ENCODE peak calls at places on chromosomes 5 and 9, in seven cellular contexts. J is HEK293T; Q is RCC 7860; T is AG04450; U is activated T-cell treated with anti-CD3 and anti-CD28 coated beads, Interleukin-2, amount 50 U/mL, for 4 hours; W is RPMI7951; S is activated naive CD8-positive, alpha-beta T cell treated with anti-CD3 and anti-CD28 coated beads for 36 hours. Z is an unnamed sample.

GRCh38 chr9:114532561-114533237 is 27.4 kb upstream of the WHRN start:
- DNase-seq in J (no peak), Q (no peak), T (no peak), U (no peak), W (no peak), S (no peak), Z (no peak)

GRCh38 chr5:81825237-81825636 is 74.3 kb upstream of the SSBP2 start:
- DNase-seq in J (no peak), Q (no peak), T (peak), U (no peak), W (peak), S (no peak), Z (peak)

GRCh38 chr5:11684607-11685006 is 219.6 kb downstream of the CTNND2 start:
- DNase-seq in J (no peak), Q (no peak), T (no peak), U (no peak), W (no peak), S (no peak), Z (no peak)

GRCh38 chr5:98750693-98751092 is 22.8 kb upstream of the RGMB start:
- DNase-seq in J (no peak), Q (no peak), T (no peak), U (no peak), W (peak), S (no peak), Z (peak)

GRCh38 chr9:91500509-91501011 is 76.9 kb upstream of the NFIL3 start:
- DNase-seq in J (no peak), Q (peak), T (peak), U (no peak), W (peak), S (no peak), Z (peak)

GRCh38 chr9:99822096-99822595 is 461 bp downstream of the NR4A3 start:
- DNase-seq in J (peak), Q (no peak), T (no peak), U (no peak), W (peak), S (no peak), Z (no peak)

GRCh38 chr5:137613554-137614265 is 114.6 kb upstream of the SPOCK1 start:
- DNase-seq in J (no peak), Q (no peak), T (no peak), U (no peak), W (no peak), S (no peak), Z (peak)

GRCh38 chr5:103772248-103772647 is 209.7 kb upstream of the NUDT12 start:
- DNase-seq in J (no peak), Q (no peak), T (no peak), U (no peak), W (no peak), S (no peak), Z (no peak)

GRCh38 chr5:154320209-154320608 is 125.6 kb upstream of the SAP30L start:
- DNase-seq in J (no peak), Q (no peak), T (no peak), U (no peak), W (no peak), S (no peak), Z (no peak)

GRCh38 chr5:134458234-134458633 is 46.6 kb upstream of the CDKN2AIPNL start:
- DNase-seq in J (no peak), Q (peak), T (no peak), U (no peak), W (no peak), S (no peak), Z (peak)

GRCh38 chr5:157280927-157281326 is 15.0 kb downstream of the CYFIP2 start:
- DNase-seq in J (no peak), Q (no peak), T (no peak), U (no peak), W (peak), S (no peak), Z (peak)

GRCh38 chr5:103218164-103218563 is 40.4 kb upstream of the MACIR start:
- DNase-seq in J (no peak), Q (peak), T (peak), U (no peak), W (no peak), S (no peak), Z (no peak)

GRCh38 chr5:14071433-14071832 is 71.7 kb upstream of the TRIO start:
- DNase-seq in J (no peak), Q (peak), T (no peak), U (no peak), W (peak), S (no peak), Z (peak)

GRCh38 chr9:93134740-93135444 is 841 bp upstream of the NINJ1 start:
- DNase-seq in J (no peak), Q (no peak), T (no peak), U (no peak), W (no peak), S (no peak), Z (peak)

GRCh38 chr5:150175536-150175935 is 9.0 kb downstream of the CDX1 start:
- DNase-seq in J (peak), Q (peak), T (no peak), U (no peak), W (peak), S (no peak), Z (peak)

GRCh38 chr9:72991772-72992171 is 38.9 kb upstream of the ALDH1A1 start:
- DNase-seq in J (no peak), Q (no peak), T (no peak), U (no peak), W (no peak), S (no peak), Z (no peak)

GRCh38 chr5:609506-609905 is 2.6 kb upstream of the CEP72 start:
- DNase-seq in J (no peak), Q (no peak), T (no peak), U (no peak), W (no peak), S (no peak), Z (no peak)

GRCh38 chr5:127858116-127858784 is 155.1 kb downstream of the CCDC192 start:
- DNase-seq in J (no peak), Q (no peak), T (no peak), U (no peak), W (peak), S (no peak), Z (peak)

GRCh38 chr9:79700607-79701330 is 129.0 kb downstream of the TLE4 start:
- DNase-seq in J (no peak), Q (no peak), T (no peak), U (no peak), W (no peak), S (no peak), Z (no peak)

GRCh38 chr5:68467208-68467607 is 251.7 kb downstream of the PIK3R1 start:
- DNase-seq in J (no peak), Q (no peak), T (no peak), U (no peak), W (no peak), S (no peak), Z (no peak)